ENCODE peak calls at places on chromosomes 4 and X, in seven cellular contexts. B is GM12864, Z is kidney epithelial cell, F is activated B cell treated with CpG ODN at 0.5 μM for 24 hours, V is GM13977, P is progenitor cell of endocrine pancreas, I is chondrocyte. K is an unnamed sample.

GRCh38 chr4:8427761-8428287 is 12.7 kb downstream of the ACOX3 start:
- DNase-seq in B (no peak), Z (no peak), F (no peak), V (peak), P (no peak), I (no peak), K (no peak)

GRCh38 chr4:153494562-153494961 is 28.4 kb downstream of the TMEM131L start:
- DNase-seq in B (no peak), Z (no peak), F (no peak), V (no peak), P (no peak), I (no peak), K (no peak)

GRCh38 chr4:25860586-25861421 is 2.0 kb downstream of the SEL1L3 start:
- DNase-seq in B (no peak), Z (no peak), F (no peak), V (no peak), P (no peak), I (no peak), K (no peak)

GRCh38 chrX:13742397-13743176 is 8.0 kb downstream of the OFD1 start:
- DNase-seq in B (peak), Z (no peak), F (peak), V (peak), P (no peak), I (no peak), K (no peak)

GRCh38 chr4:41009411-41009810 is 204.9 kb downstream of the APBB2 start:
- DNase-seq in B (no peak), Z (peak), F (no peak), V (no peak), P (no peak), I (no peak), K (no peak)

GRCh38 chrX:29254515-29254914 is 667.3 kb downstream of the IL1RAPL1 start:
- DNase-seq in B (no peak), Z (no peak), F (no peak), V (no peak), P (no peak), I (no peak), K (no peak)

GRCh38 chr4:85928775-85929585 is 430.9 kb downstream of the MAPK10 start:
- DNase-seq in B (no peak), Z (peak), F (no peak), V (no peak), P (no peak), I (no peak), K (no peak)

GRCh38 chr4:90318208-90318607 is 191.0 kb downstream of the CCSER1 start:
- DNase-seq in B (no peak), Z (no peak), F (no peak), V (no peak), P (no peak), I (no peak), K (no peak)

DNA sequence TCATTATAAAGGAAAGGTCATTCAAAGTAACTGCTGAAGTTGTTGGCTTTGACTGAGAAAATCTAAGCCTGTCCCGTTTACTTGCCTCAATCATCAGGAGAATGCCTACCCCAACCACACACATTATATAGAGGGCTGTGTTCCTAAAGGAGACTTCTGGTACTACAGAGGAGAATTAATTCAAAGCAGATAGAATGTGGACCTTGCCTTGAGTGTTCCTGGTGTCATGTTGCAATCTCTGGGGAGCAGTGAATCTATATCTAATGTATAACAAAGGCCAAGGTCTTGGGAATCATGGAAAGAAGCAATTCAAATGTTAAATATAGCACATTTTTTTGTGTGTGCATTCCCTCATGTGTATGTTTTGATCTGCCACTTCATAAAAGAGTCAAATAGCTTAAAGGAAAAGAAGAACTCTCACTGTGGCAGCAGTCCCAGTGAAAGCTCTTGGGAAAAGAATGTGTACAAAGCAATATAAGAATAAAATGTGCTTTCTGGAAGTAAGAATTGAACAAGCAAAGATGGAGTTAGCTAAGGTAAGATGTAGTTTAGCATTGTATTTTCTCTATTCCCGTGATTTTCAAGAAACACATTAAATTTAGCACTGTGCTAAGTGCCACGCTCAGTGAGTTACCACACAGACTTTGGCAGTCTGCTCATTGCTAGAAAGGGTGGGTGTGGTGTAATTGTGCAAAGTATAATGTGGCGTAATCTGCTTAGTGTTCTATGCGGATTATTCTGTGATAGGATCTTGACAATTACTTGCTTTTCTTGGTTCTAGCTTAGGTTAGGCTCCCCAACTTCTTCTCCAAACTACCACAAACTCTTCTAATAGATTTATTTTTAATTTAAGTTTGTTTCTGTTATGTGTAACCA is 13.7 kb downstream of the ADH6 start:
- DNase-seq in B (no peak), Z (no peak), F (no peak), V (no peak), P (no peak), I (no peak), K (no peak)
- TF ChIP-seq CTCF in B (no peak), Z (no peak), F (no peak), V (no peak), P (peak), I (peak), K (no peak)

DNA sequence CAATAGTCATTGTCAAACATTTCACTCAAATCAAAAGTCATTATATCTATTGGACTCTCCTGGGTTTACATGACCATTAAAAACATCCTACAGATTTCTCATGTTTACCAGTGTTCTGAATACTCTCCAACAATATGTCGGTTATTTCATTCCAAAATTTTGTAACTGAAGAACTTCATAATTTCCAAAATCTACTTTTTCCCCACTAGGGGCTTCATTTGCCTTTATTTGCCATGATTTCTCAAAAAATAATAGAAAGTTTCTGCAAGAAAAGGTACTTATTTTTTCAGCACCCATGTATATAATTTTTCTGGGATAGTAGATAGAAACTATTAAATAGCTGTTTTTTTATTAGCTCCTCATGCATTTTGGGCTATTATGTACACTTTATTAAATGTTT is 49.0 kb downstream of the PRDM5 start:
- DNase-seq in B (no peak), Z (no peak), F (no peak), V (no peak), P (no peak), I (no peak), K (no peak)
- TF ChIP-seq CTCF in B (no peak), Z (no peak), F (no peak), V (no peak), P (no peak), I (peak), K (peak)

DNA sequence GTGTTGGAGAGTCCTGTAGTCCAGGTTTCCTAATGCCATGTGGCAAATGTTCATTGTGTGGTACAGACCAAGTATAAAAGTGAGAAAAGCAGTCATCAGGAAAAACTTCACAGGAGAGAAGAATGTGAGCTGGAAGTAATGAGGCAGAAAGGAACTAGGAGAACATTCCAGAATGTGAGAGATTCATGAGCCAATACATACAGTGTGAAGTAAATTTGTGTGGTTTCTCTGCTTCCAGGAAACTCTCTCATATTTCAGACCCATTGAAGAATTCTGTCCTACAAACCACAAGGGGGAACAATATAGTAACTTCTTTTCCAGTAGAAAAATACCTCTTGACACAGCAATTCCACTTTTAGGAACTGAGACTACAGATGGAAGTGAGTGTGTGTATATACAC is 136.5 kb downstream of the RNF150 start:
- DNase-seq in B (no peak), Z (peak), F (no peak), V (no peak), P (no peak), I (no peak), K (no peak)
- TF ChIP-seq CTCF in B (no peak), Z (peak), F (no peak), V (no peak), P (no peak), I (peak), K (no peak)

GRCh38 chr4:102057122-102057521 is 266.6 kb downstream of the BANK1 start:
- DNase-seq in B (no peak), Z (no peak), F (no peak), V (no peak), P (no peak), I (no peak), K (no peak)
- TF ChIP-seq CTCF in B (no peak), Z (no peak), F (no peak), V (no peak), P (no peak), I (no peak), K (no peak)

DNA sequence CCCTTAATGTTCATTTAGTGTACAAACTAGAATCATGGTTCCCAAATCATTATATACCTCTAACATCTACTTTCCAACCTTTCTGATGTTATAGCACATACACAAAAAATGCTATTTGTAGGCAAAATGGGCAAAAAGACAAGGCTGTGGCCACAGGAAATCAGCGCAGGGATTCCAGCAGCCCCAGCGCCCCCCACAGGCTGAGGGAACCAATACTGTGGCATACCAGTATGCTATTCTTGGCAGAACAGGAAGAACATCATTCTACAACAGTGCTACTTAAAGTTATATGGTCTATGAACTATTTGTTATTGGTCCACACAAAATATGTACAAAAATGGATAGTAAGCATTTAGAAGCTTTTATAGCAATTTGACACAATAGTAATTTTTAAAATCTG is 25.3 kb downstream of the STEEP1 start:
- DNase-seq in B (no peak), Z (no peak), F (no peak), V (no peak), P (no peak), I (no peak), K (no peak)
- TF ChIP-seq CTCF in B (peak), Z (peak), F (no peak), V (peak), P (no peak), I (peak), K (no peak)

K was measured in mesothelial cell of epicardium.